ENCODE peak calls at places on chromosomes 13 and 19, in five cellular contexts. X, S, F, A and V are unnamed samples. For H3K9me3, the result is how much of the 10 kb centered on the place peaks cover.

GRCh38 chr13:105979586-105979985 is 555.9 kb downstream of the EFNB2 start:
- ATAC-seq in X (peak), S (no peak), F (no peak), A (no peak), V (no peak)

GRCh38 chr13:41751734-41752445 is 209.0 kb downstream of the VWA8 start:
- ATAC-seq in X (no peak), S (no peak), F (no peak), A (peak), V (no peak)

GRCh38 chr19:15323496-15324235 is 8.7 kb downstream of the BRD4 start:
- ATAC-seq in X (peak), S (peak), F (no peak), A (peak), V (peak)

GRCh38 chr13:110161112-110161897 is 145.7 kb downstream of the COL4A1 start:
- ATAC-seq in X (peak), S (peak), F (no peak), A (no peak), V (peak)

GRCh38 chr13:26372747-26373146 is 118.8 kb downstream of the CDK8 start:
- ATAC-seq in X (no peak), S (peak), F (no peak), A (no peak), V (no peak)

GRCh38 chr19:5782322-5782721 is 2.2 kb downstream of the PRR22 start:
- ATAC-seq in X (no peak), S (no peak), F (peak), A (no peak), V (no peak)

GRCh38 chr19:38529610-38530009 is 88.1 kb downstream of the MAP4K1 start:
- ATAC-seq in X (no peak), S (no peak), F (no peak), A (no peak), V (no peak)

GRCh38 chr19:2443116-2443784 is 13.5 kb downstream of the LMNB2 start:
- ATAC-seq in X (no peak), S (no peak), F (no peak), A (no peak), V (no peak)

GRCh38 chr19:6772028-6772865 is at the start of gene VAV1:
- ATAC-seq in X (peak), S (peak), F (no peak), A (peak), V (peak)

GRCh38 chr19:41886761-41887710 is 4.1 kb downstream of the ARHGEF1 start:
- ATAC-seq in X (no peak), S (peak), F (peak), A (no peak), V (no peak)

GRCh38 chr19:1616875-1617274 is 11.6 kb upstream of the UQCR11 start:
- ATAC-seq in X (no peak), S (no peak), F (no peak), A (no peak), V (no peak)

GRCh38 chr19:18518639-18519038 is 3.2 kb downstream of the ELL start:
- ATAC-seq in X (no peak), S (no peak), F (no peak), A (no peak), V (no peak)

GRCh38 chr19:1953037-1953436 is 12.1 kb downstream of the CSNK1G2 start:
- ATAC-seq in X (no peak), S (no peak), F (no peak), A (no peak), V (no peak)

GRCh38 chr13:80630685-80631121 is 289.8 kb upstream of the SPRY2 start:
- ATAC-seq in X (peak), S (no peak), F (no peak), A (peak), V (peak)

GRCh38 chr13:49567501-49567900 is 17.9 kb downstream of the RCBTB1 start:
- ATAC-seq in X (no peak), S (no peak), F (no peak), A (no peak), V (no peak)

GRCh38 chr13:51549593-51549992 is 34.7 kb upstream of the WDFY2 start:
- ATAC-seq in X (no peak), S (no peak), F (no peak), A (no peak), V (no peak)
- H3K27ac ChIP-seq in X (no peak), S (no peak), F (no peak), A (no peak), V (no peak)

DNA sequence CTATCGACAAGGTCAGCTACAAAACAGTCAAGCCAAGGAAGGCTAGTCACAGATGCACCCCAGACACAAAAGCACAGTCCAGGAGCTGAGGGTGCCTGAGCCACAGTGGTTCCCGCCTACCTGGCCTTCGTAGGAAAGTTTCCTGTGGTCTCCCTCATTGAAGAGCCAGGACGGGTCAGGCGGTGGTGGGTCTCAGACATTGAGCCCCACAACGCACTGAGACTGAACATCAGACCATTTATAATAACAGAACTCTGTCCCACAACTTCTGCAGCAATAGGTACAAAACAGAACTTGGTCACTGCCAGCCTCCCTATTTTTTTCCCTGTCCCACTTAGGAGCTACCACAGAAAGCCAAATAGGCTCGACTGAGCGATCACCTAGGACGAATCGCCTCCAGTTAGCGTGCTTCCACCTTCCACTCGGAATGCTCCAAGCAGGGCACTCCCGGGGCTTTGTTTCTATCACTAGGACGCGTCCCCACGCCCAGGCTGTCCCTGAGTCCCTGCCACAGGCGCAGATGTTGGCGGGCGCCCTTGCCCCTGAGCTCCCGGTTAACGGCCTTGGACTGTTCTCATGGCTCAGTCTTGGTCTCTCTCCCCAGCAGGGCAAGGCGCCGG is 640 bp upstream of the ZNF544 start:
- ATAC-seq in X (no peak), S (no peak), F (no peak), A (no peak), V (no peak)
- H3K9me3 ChIP-seq in X (under half), S (under half), F (under half), A (under half), V (under half)

DNA sequence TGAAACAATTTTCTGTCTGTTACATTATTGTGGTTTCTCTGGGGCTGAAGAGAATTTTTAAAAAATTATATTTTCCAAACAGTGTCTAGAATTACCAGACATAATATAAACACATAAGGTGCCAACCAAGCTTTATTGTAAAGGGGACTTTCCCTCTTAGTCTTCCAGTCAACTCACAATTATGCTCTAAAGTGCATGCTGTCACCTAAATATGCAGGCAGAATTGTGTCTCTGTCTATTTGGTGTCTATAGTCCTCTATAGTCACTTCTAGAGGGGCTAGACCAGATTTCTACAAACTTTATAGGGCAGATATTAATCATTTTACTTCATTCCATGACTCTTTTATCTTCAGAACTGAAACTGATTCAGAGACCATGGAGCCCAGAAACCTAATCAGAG is 12.8 kb downstream of the ZNF254 start:
- ATAC-seq in X (no peak), S (no peak), F (no peak), A (no peak), V (no peak)
- H3K27ac ChIP-seq in X (no peak), S (no peak), F (no peak), A (no peak), V (no peak)

DNA sequence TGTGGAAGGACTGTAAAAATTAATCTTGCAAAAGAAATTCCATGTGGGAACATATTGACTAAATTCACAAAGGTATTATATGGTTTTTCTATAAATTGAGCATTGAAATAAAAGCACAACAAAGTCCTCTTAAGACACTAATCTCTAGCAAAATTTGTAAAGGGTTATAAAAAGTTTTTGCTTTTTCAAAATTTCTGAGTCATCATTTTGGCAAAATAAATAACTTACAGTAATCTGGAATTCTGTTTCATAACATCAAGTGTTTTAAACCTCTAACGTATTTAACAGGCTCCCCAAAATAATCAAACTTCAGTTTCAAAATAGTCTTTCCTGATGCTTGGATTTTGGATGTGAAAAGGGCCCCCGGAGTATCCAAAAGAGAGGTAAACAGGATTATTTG is 26.0 kb downstream of the MED4 start:
- ATAC-seq in X (no peak), S (no peak), F (no peak), A (no peak), V (no peak)
- H3K9me3 ChIP-seq in X (under half), S (under half), F (under half), A (under half), V (under half)

GRCh38 chr19:29694669-29695627 is 20.1 kb downstream of the C19orf12 start:
- ATAC-seq in X (peak), S (peak), F (peak), A (peak), V (peak)
- H3K27ac ChIP-seq in X (no peak), S (no peak), F (peak), A (no peak), V (peak)

GRCh38 chr19:22140356-22140755 is 56.4 kb downstream of the ZNF676 start:
- ATAC-seq in X (no peak), S (no peak), F (no peak), A (no peak), V (no peak)
- H3K9me3 ChIP-seq in X (under half), S (under half), F (under half), A (half or more), V (half or more)

GRCh38 chr13:50712882-50713281 is 130.6 kb downstream of the DLEU7 start:
- ATAC-seq in X (no peak), S (no peak), F (no peak), A (no peak), V (no peak)
- H3K27ac ChIP-seq in X (no peak), S (no peak), F (no peak), A (no peak), V (no peak)